ENCODE peak calls at places on chromosomes 7 and 10, in ten cellular contexts. X is T-cell; N is NCI-H1436; Z is left cardiac atrium; C is GM20000; O is frontal cortex; K is epithelial cell of esophagus; B is left lung; V is activated T-cell treated with anti-CD3 and anti-CD28 coated beads, Interleukin-2, amount 50 U/mL, for 72 hours; Y is activated gamma-delta T cell treated with Interleukin-2 at 50 U/mL for 16 hours. E is an unnamed sample.

GRCh38 chr7:35267372-35267771 is 13.5 kb upstream of the TBX20 start:
- DNase-seq in X (no peak), N (no peak), Z (no peak), C (no peak), O (no peak), K (no peak), B (no peak), V (no peak), Y (no peak), E (no peak)

GRCh38 chr7:74225400-74225799 is 15.6 kb downstream of the LAT2 start:
- DNase-seq in X (no peak), N (no peak), Z (no peak), C (no peak), O (no peak), K (no peak), B (no peak), V (no peak), Y (no peak), E (no peak)

GRCh38 chr7:98872328-98872924 is 2.6 kb upstream of the TMEM130 start:
- DNase-seq in X (peak), N (no peak), Z (no peak), C (no peak), O (no peak), K (peak), B (no peak), V (peak), Y (no peak), E (peak)

GRCh38 chr10:4662576-4663161 is 163.3 kb upstream of the AKR1E2 start:
- DNase-seq in X (no peak), N (no peak), Z (no peak), C (no peak), O (no peak), K (no peak), B (no peak), V (no peak), Y (no peak), E (peak)

GRCh38 chr10:85642421-85643170 is 724.0 kb downstream of the GRID1 start:
- DNase-seq in X (no peak), N (no peak), Z (no peak), C (no peak), O (no peak), K (peak), B (no peak), V (no peak), Y (no peak), E (peak)

GRCh38 chr10:78556-78955 is 29.5 kb upstream of the TUBB8 start:
- DNase-seq in X (no peak), N (no peak), Z (no peak), C (no peak), O (no peak), K (no peak), B (no peak), V (no peak), Y (no peak), E (no peak)

GRCh38 chr10:83764681-83765080 is 374.6 kb upstream of the GHITM start:
- DNase-seq in X (no peak), N (no peak), Z (no peak), C (no peak), O (no peak), K (peak), B (no peak), V (no peak), Y (no peak), E (peak)

GRCh38 chr7:16934947-16935742 is 53.4 kb upstream of the AGR3 start:
- DNase-seq in X (no peak), N (no peak), Z (no peak), C (no peak), O (no peak), K (peak), B (no peak), V (peak), Y (no peak), E (peak)

GRCh38 chr7:30914611-30915601 is 3.3 kb downstream of the AQP1 start:
- DNase-seq in X (no peak), N (no peak), Z (peak), C (no peak), O (no peak), K (no peak), B (no peak), V (no peak), Y (no peak), E (peak)

GRCh38 chr7:105578496-105578895 is 2.8 kb downstream of the EFCAB10 start:
- DNase-seq in X (no peak), N (no peak), Z (no peak), C (no peak), O (no peak), K (no peak), B (no peak), V (no peak), Y (no peak), E (no peak)

GRCh38 chr7:28470344-28470743 is 58.0 kb downstream of the CREB5 start:
- DNase-seq in X (no peak), N (no peak), Z (no peak), C (no peak), O (no peak), K (no peak), B (no peak), V (no peak), Y (no peak), E (no peak)

GRCh38 chr7:105776068-105776790 is 100.2 kb downstream of the ATXN7L1 start:
- DNase-seq in X (no peak), N (no peak), Z (peak), C (no peak), O (no peak), K (peak), B (peak), V (no peak), Y (no peak), E (peak)

GRCh38 chr10:79487296-79488194 is 24.8 kb upstream of the EIF5AL1 start:
- DNase-seq in X (no peak), N (peak), Z (peak), C (peak), O (no peak), K (peak), B (peak), V (peak), Y (peak), E (peak)

GRCh38 chr7:105885386-105886111 is 9.2 kb upstream of the ATXN7L1 start:
- DNase-seq in X (peak), N (peak), Z (peak), C (no peak), O (no peak), K (no peak), B (no peak), V (no peak), Y (peak), E (no peak)

GRCh38 chr10:117689566-117689965 is 147.0 kb downstream of the EMX2 start:
- DNase-seq in X (no peak), N (no peak), Z (no peak), C (no peak), O (no peak), K (no peak), B (no peak), V (no peak), Y (no peak), E (no peak)

GRCh38 chr10:100749309-100750217 is 4.2 kb downstream of the PAX2 start:
- DNase-seq in X (no peak), N (no peak), Z (no peak), C (no peak), O (no peak), K (no peak), B (no peak), V (no peak), Y (no peak), E (no peak)

GRCh38 chr10:67612577-67613537 is 83.1 kb downstream of the CTNNA3 start:
- DNase-seq in X (peak), N (no peak), Z (no peak), C (peak), O (no peak), K (no peak), B (no peak), V (peak), Y (peak), E (peak)

GRCh38 chr7:45220846-45221245 is 63.3 kb downstream of the RAMP3 start:
- DNase-seq in X (no peak), N (no peak), Z (no peak), C (no peak), O (no peak), K (no peak), B (no peak), V (no peak), Y (no peak), E (no peak)

GRCh38 chr10:113087082-113088029 is 137.3 kb downstream of the TCF7L2 start:
- DNase-seq in X (no peak), N (no peak), Z (peak), C (no peak), O (peak), K (peak), B (peak), V (no peak), Y (no peak), E (peak)

GRCh38 chr10:5873515-5873995 is 16.1 kb downstream of the ANKRD16 start:
- DNase-seq in X (peak), N (peak), Z (no peak), C (peak), O (peak), K (peak), B (peak), V (peak), Y (peak), E (peak)

GRCh38 chr10:13462551-13462950 is 66.3 kb downstream of the BEND7 start:
- DNase-seq in X (no peak), N (no peak), Z (no peak), C (no peak), O (no peak), K (no peak), B (no peak), V (no peak), Y (no peak), E (no peak)

GRCh38 chr10:104622598-104623209 is 18.4 kb upstream of the SORCS3 start:
- DNase-seq in X (no peak), N (peak), Z (no peak), C (no peak), O (no peak), K (peak), B (no peak), V (no peak), Y (no peak), E (peak)

GRCh38 chr10:59907537-59907917 is 1.2 kb upstream of the CCDC6 start:
- DNase-seq in X (no peak), N (no peak), Z (no peak), C (no peak), O (no peak), K (no peak), B (no peak), V (no peak), Y (no peak), E (peak)

GRCh38 chr10:119139464-119140067 is 25.9 kb downstream of the SFXN4 start:
- DNase-seq in X (peak), N (no peak), Z (peak), C (peak), O (peak), K (peak), B (no peak), V (peak), Y (peak), E (peak)

GRCh38 chr10:36712695-36713094 is 412.7 kb upstream of the ANKRD30A start:
- DNase-seq in X (no peak), N (no peak), Z (no peak), C (no peak), O (no peak), K (no peak), B (no peak), V (no peak), Y (no peak), E (no peak)

GRCh38 chr7:111642373-111642772 is 80.1 kb upstream of the IMMP2L start:
- DNase-seq in X (no peak), N (no peak), Z (no peak), C (no peak), O (no peak), K (no peak), B (no peak), V (no peak), Y (no peak), E (no peak)

GRCh38 chr7:105829681-105830322 is 46.6 kb downstream of the ATXN7L1 start:
- DNase-seq in X (no peak), N (no peak), Z (no peak), C (no peak), O (no peak), K (no peak), B (no peak), V (no peak), Y (no peak), E (no peak)

GRCh38 chr10:101001225-101002035 is 1.8 kb downstream of the LZTS2 start:
- DNase-seq in X (no peak), N (no peak), Z (peak), C (no peak), O (peak), K (peak), B (peak), V (no peak), Y (no peak), E (no peak)

GRCh38 chr7:22153427-22154106 is 203.4 kb downstream of the RAPGEF5 start:
- DNase-seq in X (no peak), N (no peak), Z (no peak), C (no peak), O (no peak), K (no peak), B (no peak), V (no peak), Y (no peak), E (no peak)

GRCh38 chr7:149720372-149721083 is 52.9 kb downstream of the ZNF467 start:
- DNase-seq in X (no peak), N (no peak), Z (peak), C (peak), O (peak), K (no peak), B (no peak), V (no peak), Y (no peak), E (peak)

GRCh38 chr10:133456041-133456951 is 2.6 kb downstream of the SCART1 start:
- DNase-seq in X (no peak), N (no peak), Z (no peak), C (no peak), O (no peak), K (no peak), B (no peak), V (no peak), Y (no peak), E (no peak)

GRCh38 chr7:28587211-28587610 is 174.9 kb downstream of the CREB5 start:
- DNase-seq in X (no peak), N (no peak), Z (no peak), C (no peak), O (no peak), K (peak), B (no peak), V (no peak), Y (no peak), E (no peak)